ENCODE peak calls at places on chromosomes 12 and 14, in five cellular contexts. One of them, this sample, is unnamed.

GRCh38 chr12:94640134-94640928 is 10.0 kb downstream of the TMCC3 start:
- DNase-seq in H9: no peak
- DNase-seq in H1: no peak
- DNase-seq in IMR-90: peak
- DNase-seq in neuronal stem cell: no peak
- DNase-seq in this sample: peak

GRCh38 chr14:70793637-70794036 is 15.7 kb downstream of the MAP3K9 start:
- DNase-seq in IMR-90: no peak
- DNase-seq in neuronal stem cell: no peak
- DNase-seq in H1: no peak
- DNase-seq in H9: no peak
- DNase-seq in this sample: no peak

GRCh38 chr14:103846569-103847438 is 571 bp downstream of the PPP1R13B start:
- DNase-seq in H1: no peak
- DNase-seq in H9: peak
- DNase-seq in neuronal stem cell: no peak
- DNase-seq in IMR-90: no peak
- DNase-seq in this sample: peak

GRCh38 chr12:63826002-63826585 is 18.4 kb upstream of the SRGAP1 start:
- DNase-seq in neuronal stem cell: peak
- DNase-seq in H9: no peak
- DNase-seq in H1: no peak
- DNase-seq in IMR-90: peak
- DNase-seq in this sample: peak

GRCh38 chr14:80764921-80765507 is 176.5 kb downstream of the CEP128 start:
- DNase-seq in IMR-90: no peak
- DNase-seq in H9: no peak
- DNase-seq in H1: no peak
- DNase-seq in neuronal stem cell: no peak
- DNase-seq in this sample: no peak

GRCh38 chr14:101444116-101444515 is 117.2 kb upstream of the DIO3 start:
- DNase-seq in H1: no peak
- DNase-seq in neuronal stem cell: no peak
- DNase-seq in H9: no peak
- DNase-seq in IMR-90: peak
- DNase-seq in this sample: no peak

GRCh38 chr12:84856156-84856900 is 56.3 kb downstream of the SLC6A15 start:
- DNase-seq in IMR-90: no peak
- DNase-seq in H1: no peak
- DNase-seq in H9: no peak
- DNase-seq in neuronal stem cell: no peak
- DNase-seq in this sample: peak

GRCh38 chr14:23538785-23539184 is 12.8 kb downstream of the ZFHX2 start:
- DNase-seq in neuronal stem cell: no peak
- DNase-seq in H1: no peak
- DNase-seq in IMR-90: peak
- DNase-seq in H9: peak
- DNase-seq in this sample: no peak

GRCh38 chr14:105019861-105020814 is 745 bp downstream of the CDCA4 start:
- DNase-seq in neuronal stem cell: peak
- DNase-seq in IMR-90: peak
- DNase-seq in H1: no peak
- DNase-seq in H9: no peak
- DNase-seq in this sample: peak

GRCh38 chr12:84329933-84330332 is 582.7 kb downstream of the SLC6A15 start:
- DNase-seq in neuronal stem cell: no peak
- DNase-seq in H9: no peak
- DNase-seq in H1: no peak
- DNase-seq in IMR-90: no peak
- DNase-seq in this sample: no peak

GRCh38 chr14:85622986-85623385 is 93.0 kb downstream of the FLRT2 start:
- DNase-seq in neuronal stem cell: no peak
- DNase-seq in IMR-90: no peak
- DNase-seq in H1: no peak
- DNase-seq in H9: no peak
- DNase-seq in this sample: no peak

GRCh38 chr12:114416028-114416427 is 10.1 kb upstream of the TBX5 start:
- DNase-seq in neuronal stem cell: no peak
- DNase-seq in H1: no peak
- DNase-seq in IMR-90: no peak
- DNase-seq in H9: no peak
- DNase-seq in this sample: no peak

GRCh38 chr12:53241623-53242412 is 9.8 kb upstream of the RARG start:
- DNase-seq in H9: peak
- DNase-seq in H1: no peak
- DNase-seq in IMR-90: no peak
- DNase-seq in neuronal stem cell: no peak
- DNase-seq in this sample: no peak

GRCh38 chr12:57342207-57342691 is 88.6 kb downstream of the R3HDM2 start:
- DNase-seq in H9: peak
- DNase-seq in H1: peak
- DNase-seq in neuronal stem cell: peak
- DNase-seq in IMR-90: peak
- DNase-seq in this sample: peak

GRCh38 chr14:39071096-39071495 is 31.9 kb downstream of the SEC23A start:
- DNase-seq in H9: no peak
- DNase-seq in H1: no peak
- DNase-seq in neuronal stem cell: no peak
- DNase-seq in IMR-90: no peak
- DNase-seq in this sample: no peak

GRCh38 chr12:18383203-18383602 is 121.9 kb downstream of the PIK3C2G start:
- DNase-seq in neuronal stem cell: peak
- DNase-seq in H1: no peak
- DNase-seq in H9: no peak
- DNase-seq in IMR-90: peak
- DNase-seq in this sample: peak

GRCh38 chr12:106282457-106283097 is 20.0 kb upstream of the TCP11L2 start:
- DNase-seq in neuronal stem cell: peak
- DNase-seq in H9: peak
- DNase-seq in H1: no peak
- DNase-seq in IMR-90: peak
- DNase-seq in this sample: peak

GRCh38 chr12:47509398-47509851 is 196.4 kb downstream of the RPAP3 start:
- DNase-seq in IMR-90: peak
- DNase-seq in H1: no peak
- DNase-seq in neuronal stem cell: no peak
- DNase-seq in H9: no peak
- DNase-seq in this sample: peak

GRCh38 chr14:94138256-94138655 is 8.9 kb upstream of the IFI27L2 start:
- DNase-seq in H1: no peak
- DNase-seq in H9: no peak
- DNase-seq in IMR-90: no peak
- DNase-seq in neuronal stem cell: no peak
- DNase-seq in this sample: no peak

GRCh38 chr12:124527861-124528561 is 39.4 kb downstream of the NCOR2 start:
- DNase-seq in neuronal stem cell: no peak
- DNase-seq in H1: no peak
- DNase-seq in H9: no peak
- DNase-seq in IMR-90: no peak
- DNase-seq in this sample: peak

GRCh38 chr12:90149453-90149852 is 440.8 kb upstream of the ATP2B1 start:
- DNase-seq in IMR-90: no peak
- DNase-seq in H1: no peak
- DNase-seq in neuronal stem cell: no peak
- DNase-seq in H9: no peak
- DNase-seq in this sample: no peak

GRCh38 chr14:37623552-37623951 is 28.1 kb downstream of the TTC6 start:
- DNase-seq in H9: no peak
- DNase-seq in neuronal stem cell: no peak
- DNase-seq in H1: no peak
- DNase-seq in IMR-90: peak
- DNase-seq in this sample: peak

GRCh38 chr12:119182701-119183493 is 4.2 kb downstream of the HSPB8 start:
- DNase-seq in IMR-90: peak
- DNase-seq in H1: no peak
- DNase-seq in H9: no peak
- DNase-seq in neuronal stem cell: no peak
- DNase-seq in this sample: peak
- H2BK15ac ChIP-seq in IMR-90: no peak
- H2BK15ac ChIP-seq in H1: no peak
- H2BK15ac ChIP-seq in H9: no peak
- H2BK15ac ChIP-seq in neuronal stem cell: no peak
- H2BK15ac ChIP-seq in this sample: no peak

GRCh38 chr12:108379761-108380160 is 40.6 kb upstream of the CMKLR1 start:
- DNase-seq in H9: no peak
- DNase-seq in IMR-90: no peak
- DNase-seq in H1: no peak
- DNase-seq in neuronal stem cell: no peak
- DNase-seq in this sample: no peak

GRCh38 chr12:108380382-108380781 is 41.3 kb upstream of the CMKLR1 start:
- DNase-seq in H9: no peak
- DNase-seq in neuronal stem cell: no peak
- DNase-seq in IMR-90: no peak
- DNase-seq in H1: no peak
- DNase-seq in this sample: no peak

GRCh38 chr12:108382437-108382801 is 43.3 kb upstream of the CMKLR1 start:
- DNase-seq in H9: no peak
- DNase-seq in H1: no peak
- DNase-seq in neuronal stem cell: no peak
- DNase-seq in IMR-90: no peak
- DNase-seq in this sample: no peak

GRCh38 chr12:108377260-108377659 is 38.1 kb upstream of the CMKLR1 start:
- DNase-seq in IMR-90: no peak
- DNase-seq in H1: no peak
- DNase-seq in H9: no peak
- DNase-seq in neuronal stem cell: no peak
- DNase-seq in this sample: no peak

DNA sequence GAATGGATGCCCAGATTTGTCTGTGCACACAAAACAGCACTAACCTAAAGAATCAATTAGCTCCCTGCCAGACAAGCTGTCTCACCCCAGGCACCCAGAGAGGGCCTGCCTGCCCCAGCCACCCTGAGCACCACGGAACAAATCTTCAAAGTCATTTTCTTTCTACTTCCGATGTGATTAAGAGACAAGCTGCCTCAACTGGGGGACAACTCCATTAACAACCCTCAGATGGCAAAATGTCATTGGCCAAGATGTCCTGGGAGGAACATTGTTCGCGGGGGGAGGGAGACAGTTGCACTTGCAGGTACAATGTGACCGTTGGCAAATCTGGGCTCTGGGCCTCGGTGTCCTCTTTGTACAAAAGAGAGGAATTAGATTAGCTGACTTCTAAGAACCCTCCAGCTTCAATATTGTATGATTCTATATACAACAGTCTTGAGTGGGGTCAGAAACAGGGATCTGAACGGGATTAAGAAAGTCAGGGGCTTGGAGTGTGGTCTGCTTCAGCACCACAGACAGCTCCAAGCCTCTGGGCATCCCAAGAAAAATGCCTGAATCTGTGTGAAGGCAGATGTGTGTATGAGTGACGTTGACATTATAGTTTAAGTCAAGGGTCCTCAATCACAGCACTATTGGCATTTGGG is 42.8 kb upstream of the CMKLR1 start:
- DNase-seq in H9: peak
- DNase-seq in neuronal stem cell: peak
- DNase-seq in H1: no peak
- DNase-seq in IMR-90: no peak
- DNase-seq in this sample: no peak
- H3K14ac ChIP-seq in H9: no peak
- H3K14ac ChIP-seq in neuronal stem cell: no peak
- H3K14ac ChIP-seq in H1: no peak
- H3K14ac ChIP-seq in IMR-90: no peak
- H3K14ac ChIP-seq in this sample: no peak

GRCh38 chr12:16600525-16600924 is 5.4 kb downstream of the LMO3 start:
- DNase-seq in H9: no peak
- DNase-seq in IMR-90: no peak
- DNase-seq in neuronal stem cell: no peak
- DNase-seq in H1: no peak
- DNase-seq in this sample: no peak

GRCh38 chr12:16599081-16599480 is 6.9 kb downstream of the LMO3 start:
- DNase-seq in H9: no peak
- DNase-seq in neuronal stem cell: no peak
- DNase-seq in H1: no peak
- DNase-seq in IMR-90: no peak
- DNase-seq in this sample: no peak

GRCh38 chr12:16590645-16591044 is 15.3 kb downstream of the LMO3 start:
- DNase-seq in IMR-90: no peak
- DNase-seq in neuronal stem cell: no peak
- DNase-seq in H9: no peak
- DNase-seq in H1: no peak
- DNase-seq in this sample: no peak

GRCh38 chr12:16593546-16593945 is 12.4 kb downstream of the LMO3 start:
- DNase-seq in neuronal stem cell: no peak
- DNase-seq in H1: no peak
- DNase-seq in IMR-90: no peak
- DNase-seq in H9: no peak
- DNase-seq in this sample: no peak

DNA sequence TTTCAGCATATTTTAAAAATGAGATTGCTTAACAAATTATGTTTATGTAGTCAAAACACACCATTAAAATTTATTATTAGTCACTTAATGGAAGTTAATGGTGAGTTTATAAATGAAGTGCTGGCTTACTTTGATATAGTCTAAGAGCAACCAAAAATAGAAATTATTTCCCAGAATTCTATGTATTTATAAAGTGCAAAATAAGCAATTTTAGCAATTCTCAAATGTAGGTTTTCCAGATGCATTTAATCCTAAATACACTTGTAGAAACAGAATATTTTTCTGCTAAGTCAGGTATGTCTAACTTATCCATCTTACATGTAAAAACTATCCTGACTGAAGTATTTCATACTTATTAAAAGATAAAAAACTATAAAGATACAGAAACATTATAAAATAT is 11.2 kb downstream of the LMO3 start:
- DNase-seq in IMR-90: no peak
- DNase-seq in H1: no peak
- DNase-seq in H9: no peak
- DNase-seq in neuronal stem cell: no peak
- DNase-seq in this sample: no peak
- H2BK15ac ChIP-seq in IMR-90: no peak
- H2BK15ac ChIP-seq in H1: no peak
- H2BK15ac ChIP-seq in H9: no peak
- H2BK15ac ChIP-seq in neuronal stem cell: no peak
- H2BK15ac ChIP-seq in this sample: no peak

DNA sequence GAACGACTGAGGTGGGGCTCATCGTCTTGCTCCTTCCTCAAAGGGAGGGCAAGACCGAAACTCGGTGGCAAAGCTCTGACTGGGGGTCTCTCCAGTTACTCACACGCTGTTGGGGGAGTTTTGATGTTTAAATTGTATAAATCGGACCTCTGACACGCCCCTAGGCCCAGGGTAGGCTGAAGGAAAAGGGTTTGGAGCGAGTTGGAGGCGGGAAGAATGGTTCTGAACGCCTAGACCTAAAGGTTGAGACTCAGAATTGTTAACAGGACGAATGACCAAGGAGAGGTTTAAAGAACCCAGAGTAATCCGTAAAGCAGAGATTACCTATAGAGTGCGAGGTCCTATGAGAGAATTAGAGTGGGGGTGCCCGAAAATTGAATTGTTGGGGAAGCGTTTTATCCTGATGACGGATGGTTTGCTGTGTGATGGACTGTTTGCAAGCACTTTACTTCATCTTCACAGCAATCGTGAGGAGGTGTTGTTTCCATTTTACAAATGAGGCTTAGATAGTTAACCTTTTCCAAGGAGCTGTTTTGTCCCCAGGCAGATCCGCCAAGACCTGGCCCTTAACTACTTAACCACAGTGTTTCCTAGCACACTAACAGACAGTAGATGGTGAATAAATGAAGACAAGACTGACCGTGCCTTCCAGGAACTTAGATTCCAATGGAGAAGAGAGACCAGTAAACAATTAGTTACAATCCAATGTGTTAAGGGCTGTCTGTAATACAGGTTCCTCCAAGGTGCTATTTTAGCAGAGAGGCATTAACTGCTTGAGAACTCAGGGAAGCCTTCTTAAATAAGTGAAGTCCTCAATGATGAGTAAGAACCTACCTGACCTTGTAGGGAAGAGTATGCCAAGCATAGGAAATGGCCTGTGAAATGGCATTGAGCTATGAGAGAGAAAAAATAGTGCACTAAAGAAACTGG is 929 bp upstream of the UBE2N start:
- DNase-seq in H9: no peak
- DNase-seq in H1: no peak
- DNase-seq in IMR-90: peak
- DNase-seq in neuronal stem cell: no peak
- DNase-seq in this sample: peak
- H3K14ac ChIP-seq in H9: peak
- H3K14ac ChIP-seq in H1: no peak
- H3K14ac ChIP-seq in IMR-90: peak
- H3K14ac ChIP-seq in neuronal stem cell: no peak
- H3K14ac ChIP-seq in this sample: no peak

This sample was measured in mesenchymal stem cell.